ENCODE peak calls at places on chromosomes 5 and 9, in six cellular contexts. I, Y, O, T, F and X are unnamed samples.

GRCh38 chr5:125536582-125536981 is 790.1 kb upstream of the ZNF608 start:
- DNase-seq in I (no peak), Y (no peak), O (no peak), T (no peak), F (peak), X (peak)

GRCh38 chr9:12666813-12667212 is 26.4 kb upstream of the TYRP1 start:
- DNase-seq in I (peak), Y (no peak), O (no peak), T (no peak), F (no peak), X (no peak)

GRCh38 chr5:81904861-81905260 is 67.0 kb upstream of the ATG10 start:
- DNase-seq in I (no peak), Y (no peak), O (no peak), T (peak), F (no peak), X (peak)

GRCh38 chr9:135857371-135857786 is 50.0 kb downstream of the CAMSAP1 start:
- DNase-seq in I (no peak), Y (no peak), O (no peak), T (peak), F (peak), X (peak)

GRCh38 chr5:56142620-56143431 is 90.3 kb downstream of the ANKRD55 start:
- DNase-seq in I (no peak), Y (no peak), O (no peak), T (peak), F (peak), X (no peak)

GRCh38 chr5:71528206-71528605 is 58.9 kb upstream of the MCCC2 start:
- DNase-seq in I (no peak), Y (no peak), O (no peak), T (no peak), F (no peak), X (peak)

GRCh38 chr9:123234853-123235252 is 33.5 kb downstream of the STRBP start:
- DNase-seq in I (no peak), Y (no peak), O (no peak), T (no peak), F (no peak), X (no peak)

GRCh38 chr5:40831346-40832210 is 3.4 kb downstream of the RPL37 start:
- DNase-seq in I (no peak), Y (no peak), O (no peak), T (peak), F (peak), X (no peak)

GRCh38 chr5:83721878-83722779 is 1.5 kb upstream of the HAPLN1 start:
- DNase-seq in I (peak), Y (peak), O (no peak), T (no peak), F (peak), X (peak)

GRCh38 chr9:25948182-25948581 is 269.9 kb upstream of the TUSC1 start:
- DNase-seq in I (no peak), Y (no peak), O (no peak), T (no peak), F (no peak), X (no peak)

GRCh38 chr5:168681556-168682183 is 102.5 kb upstream of the PANK3 start:
- DNase-seq in I (peak), Y (no peak), O (no peak), T (no peak), F (peak), X (peak)

GRCh38 chr5:95280692-95281091 is 4.2 kb downstream of the MCTP1 start:
- DNase-seq in I (no peak), Y (no peak), O (no peak), T (no peak), F (no peak), X (no peak)

GRCh38 chr5:115601709-115602584 is at the start of gene TICAM2:
- DNase-seq in I (peak), Y (no peak), O (no peak), T (no peak), F (peak), X (peak)

GRCh38 chr5:54889826-54890225 is 95.6 kb downstream of the ESM1 start:
- DNase-seq in I (no peak), Y (no peak), O (no peak), T (peak), F (peak), X (peak)

GRCh38 chr9:85647571-85647970 is 94.2 kb downstream of the AGTPBP1 start:
- DNase-seq in I (no peak), Y (no peak), O (no peak), T (no peak), F (no peak), X (no peak)

GRCh38 chr9:6414291-6414690 is 1.3 kb downstream of the UHRF2 start:
- DNase-seq in I (peak), Y (no peak), O (peak), T (peak), F (peak), X (peak)

GRCh38 chr9:112218908-112219307 is 43.8 kb upstream of the SUSD1 start:
- DNase-seq in I (no peak), Y (no peak), O (no peak), T (no peak), F (no peak), X (no peak)

GRCh38 chr9:104074876-104075275 is 19.2 kb upstream of the SMC2 start:
- DNase-seq in I (no peak), Y (no peak), O (no peak), T (peak), F (peak), X (peak)

GRCh38 chr9:110753734-110754231 is 85.2 kb downstream of the MUSK start:
- DNase-seq in I (no peak), Y (no peak), O (no peak), T (no peak), F (peak), X (peak)

GRCh38 chr9:137305788-137306545 is 3.9 kb upstream of the NRARP start:
- DNase-seq in I (peak), Y (no peak), O (no peak), T (no peak), F (no peak), X (no peak)

GRCh38 chr9:87581513-87581912 is 83.8 kb downstream of the DAPK1 start:
- DNase-seq in I (no peak), Y (no peak), O (no peak), T (no peak), F (no peak), X (peak)

GRCh38 chr9:32487981-32488380 is 38.0 kb downstream of the RIGI start:
- DNase-seq in I (no peak), Y (no peak), O (no peak), T (no peak), F (no peak), X (peak)

GRCh38 chr5:93428868-93429267 is 152.2 kb downstream of the NR2F1-AS1 start:
- DNase-seq in I (no peak), Y (no peak), O (no peak), T (peak), F (peak), X (no peak)

GRCh38 chr5:140042551-140043507 is at the start of gene NRG2:
- DNase-seq in I (peak), Y (peak), O (no peak), T (peak), F (peak), X (peak)

GRCh38 chr9:107294756-107295155 is 11.7 kb downstream of the RAD23B start:
- DNase-seq in I (no peak), Y (no peak), O (no peak), T (no peak), F (no peak), X (no peak)

GRCh38 chr5:170430871-170431437 is 41.8 kb upstream of the KCNMB1 start:
- DNase-seq in I (no peak), Y (no peak), O (no peak), T (no peak), F (no peak), X (no peak)

GRCh38 chr5:98179791-98180755 is 593.4 kb upstream of the RGMB start:
- DNase-seq in I (no peak), Y (no peak), O (no peak), T (no peak), F (peak), X (peak)

GRCh38 chr9:87786423-87786822 is 60.5 kb downstream of the CTSL start:
- DNase-seq in I (no peak), Y (no peak), O (no peak), T (no peak), F (peak), X (no peak)

GRCh38 chr5:149374303-149374702 is 4.8 kb downstream of the IL17B start:
- DNase-seq in I (no peak), Y (no peak), O (no peak), T (no peak), F (no peak), X (no peak)

GRCh38 chr9:95822583-95823431 is 52.7 kb upstream of the ERCC6L2 start:
- DNase-seq in I (no peak), Y (peak), O (no peak), T (peak), F (peak), X (peak)

GRCh38 chr5:123091258-123091987 is 2.4 kb downstream of the PRDM6 start:
- DNase-seq in I (no peak), Y (no peak), O (no peak), T (no peak), F (no peak), X (peak)
- TF ChIP-seq EZH2 in I (peak), Y (no peak), O (no peak), T (no peak), F (no peak), X (no peak)

GRCh38 chr5:5492087-5492933 is 69.8 kb downstream of the ICE1 start:
- DNase-seq in I (peak), Y (peak), O (peak), T (peak), F (peak), X (peak)
- TF ChIP-seq CTCF in I (peak), Y (peak), O (peak), T (peak), F (peak), X (peak)

GRCh38 chr5:43024217-43024616 is 15.9 kb downstream of the ANXA2R start:
- DNase-seq in I (no peak), Y (no peak), O (no peak), T (no peak), F (no peak), X (no peak)

GRCh38 chr5:43019615-43020293 is 20.4 kb downstream of the ANXA2R start:
- DNase-seq in I (peak), Y (peak), O (peak), T (peak), F (no peak), X (peak)

GRCh38 chr5:43019293-43019614 is 20.9 kb downstream of the ANXA2R start:
- DNase-seq in I (no peak), Y (no peak), O (no peak), T (no peak), F (no peak), X (no peak)

GRCh38 chr5:43017438-43017820 is 22.7 kb downstream of the ANXA2R start:
- DNase-seq in I (peak), Y (no peak), O (peak), T (no peak), F (no peak), X (peak)

DNA sequence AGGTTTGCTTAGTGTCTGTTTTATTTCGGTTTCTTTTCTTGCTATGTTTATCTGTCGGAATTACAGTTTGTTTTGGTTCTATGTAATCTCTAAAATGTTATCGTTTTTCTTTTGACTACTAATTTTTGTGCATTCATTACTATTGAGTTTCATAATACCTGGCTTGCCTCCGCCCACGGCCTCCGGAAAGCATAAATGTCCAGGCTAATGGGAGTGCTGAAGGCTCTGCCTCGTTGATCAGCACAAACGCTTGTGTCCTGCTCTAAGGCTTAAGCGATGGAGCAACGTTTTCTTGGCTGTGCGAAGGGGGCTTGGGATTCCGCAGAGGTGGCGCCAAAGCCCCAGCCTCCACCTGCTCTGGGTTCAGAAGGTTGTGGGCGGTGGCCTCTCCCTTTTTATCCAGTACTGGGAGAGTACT is 19.8 kb downstream of the ANXA2R start:
- DNase-seq in I (peak), Y (no peak), O (peak), T (no peak), F (no peak), X (no peak)
- TF ChIP-seq EZH2 in I (no peak), Y (no peak), O (no peak), T (no peak), F (no peak), X (no peak)

GRCh38 chr5:111401906-111402305 is 110.4 kb downstream of the STARD4 start:
- DNase-seq in I (no peak), Y (no peak), O (no peak), T (no peak), F (no peak), X (no peak)
- TF ChIP-seq CTCF in I (no peak), Y (no peak), O (no peak), T (no peak), F (peak), X (no peak)

GRCh38 chr9:36803951-36804350 is 230.1 kb downstream of the PAX5 start:
- DNase-seq in I (no peak), Y (no peak), O (no peak), T (no peak), F (peak), X (no peak)
- TF ChIP-seq EZH2 in I (no peak), Y (no peak), O (no peak), T (no peak), F (no peak), X (no peak)

GRCh38 chr5:109589983-109590382 is 99.7 kb upstream of the MAN2A1 start:
- DNase-seq in I (peak), Y (no peak), O (peak), T (no peak), F (peak), X (no peak)
- TF ChIP-seq CTCF in I (peak), Y (no peak), O (peak), T (no peak), F (peak), X (no peak)

GRCh38 chr5:1931590-1932138 is 48.9 kb upstream of the IRX4 start:
- DNase-seq in I (peak), Y (no peak), O (no peak), T (no peak), F (peak), X (no peak)
- TF ChIP-seq EZH2 in I (peak), Y (no peak), O (no peak), T (no peak), F (no peak), X (no peak)